ENCODE peak calls at places on chromosomes 13 and 19, in eight cellular contexts. U, O, W, Q, E, J, R and A are unnamed samples.

GRCh38 chr19:47049307-47049700 is 880 bp upstream of the TMEM160 start:
- DNase-seq in U (no peak), O (no peak), W (no peak), Q (peak), E (no peak), J (no peak), R (no peak), A (no peak)

GRCh38 chr13:50650936-50651638 is 192.4 kb downstream of the DLEU7 start:
- DNase-seq in U (no peak), O (no peak), W (no peak), Q (no peak), E (no peak), J (no peak), R (no peak), A (no peak)

GRCh38 chr13:98454389-98454881 is 122.5 kb downstream of the STK24 start:
- DNase-seq in U (no peak), O (no peak), W (no peak), Q (no peak), E (peak), J (no peak), R (no peak), A (no peak)

GRCh38 chr19:8401981-8402411 is 11.1 kb upstream of the MARCHF2 start:
- DNase-seq in U (no peak), O (no peak), W (no peak), Q (no peak), E (no peak), J (no peak), R (no peak), A (no peak)

GRCh38 chr19:15453091-15453498 is 3.3 kb upstream of the WIZ start:
- DNase-seq in U (no peak), O (no peak), W (no peak), Q (peak), E (peak), J (no peak), R (no peak), A (no peak)

GRCh38 chr13:29754486-29754806 is 96.0 kb downstream of the UBL3 start:
- DNase-seq in U (no peak), O (no peak), W (no peak), Q (peak), E (no peak), J (no peak), R (no peak), A (no peak)

GRCh38 chr13:90493667-90494066 is 853.8 kb upstream of the MIR17HG start:
- DNase-seq in U (no peak), O (no peak), W (no peak), Q (no peak), E (no peak), J (no peak), R (no peak), A (no peak)

GRCh38 chr13:99995503-99996176 is 14.1 kb downstream of the ZIC2 start:
- DNase-seq in U (no peak), O (no peak), W (no peak), Q (peak), E (no peak), J (no peak), R (no peak), A (no peak)

GRCh38 chr19:27867981-27868380 is 1345.0 kb downstream of the UQCRFS1 start:
- DNase-seq in U (no peak), O (no peak), W (no peak), Q (no peak), E (no peak), J (no peak), R (no peak), A (no peak)

GRCh38 chr19:45150731-45151725 is 9.8 kb downstream of the NKPD1 start:
- DNase-seq in U (no peak), O (no peak), W (no peak), Q (no peak), E (no peak), J (no peak), R (no peak), A (no peak)

GRCh38 chr19:45151821-45152503 is 8.8 kb downstream of the NKPD1 start:
- DNase-seq in U (no peak), O (no peak), W (no peak), Q (peak), E (no peak), J (no peak), R (no peak), A (no peak)

GRCh38 chr19:45154064-45154827 is 6.5 kb downstream of the NKPD1 start:
- DNase-seq in U (no peak), O (no peak), W (no peak), Q (no peak), E (peak), J (peak), R (no peak), A (no peak)

GRCh38 chr19:45153339-45154063 is 7.3 kb downstream of the NKPD1 start:
- DNase-seq in U (no peak), O (peak), W (peak), Q (peak), E (peak), J (no peak), R (peak), A (no peak)

DNA sequence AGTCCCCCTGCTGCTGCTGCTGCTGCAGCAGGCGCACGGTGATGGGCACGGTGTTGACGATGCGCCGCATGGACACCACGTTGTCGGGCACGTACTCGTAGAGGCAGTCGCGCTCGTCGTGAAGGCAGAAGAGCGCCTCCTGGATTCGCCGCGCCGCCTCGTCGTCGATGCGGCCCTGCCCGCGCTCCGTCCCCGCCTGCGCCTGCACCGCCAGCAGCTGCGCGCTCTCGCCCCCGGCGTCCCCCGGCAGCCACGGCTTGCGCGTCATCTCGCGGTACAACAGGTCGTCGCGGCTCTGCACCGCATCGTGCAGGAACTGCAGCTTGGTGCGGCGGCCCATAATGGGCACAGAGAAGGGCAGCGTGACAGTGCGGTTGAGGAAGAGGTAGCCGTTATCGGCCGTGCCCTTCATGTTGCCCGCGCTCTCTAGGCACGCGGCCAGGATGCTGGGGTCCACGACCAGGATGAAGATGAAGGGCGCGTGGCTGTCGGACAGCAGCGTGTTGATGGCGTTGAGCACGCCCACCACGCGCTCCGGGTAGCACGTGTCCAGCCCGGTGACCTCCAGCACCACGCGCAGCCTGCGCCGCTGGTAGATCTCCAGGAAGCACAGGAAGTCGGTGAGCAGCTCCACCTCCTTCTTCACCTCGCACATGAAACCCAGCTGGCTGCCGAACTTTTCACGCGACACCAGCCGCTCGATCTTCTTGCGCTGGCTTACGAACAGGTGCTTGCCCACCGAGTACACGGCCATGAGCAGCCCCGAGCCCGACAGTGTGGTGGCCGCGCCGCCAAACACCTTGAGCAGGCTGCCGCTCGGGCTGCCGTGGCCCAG is 8.1 kb downstream of the NKPD1 start:
- DNase-seq in U (no peak), O (peak), W (peak), Q (peak), E (peak), J (no peak), R (peak), A (peak)
- TF ChIP-seq CTCF in U (no peak), O (no peak), W (no peak), Q (peak), E (no peak), J (no peak), R (no peak), A (no peak)

DNA sequence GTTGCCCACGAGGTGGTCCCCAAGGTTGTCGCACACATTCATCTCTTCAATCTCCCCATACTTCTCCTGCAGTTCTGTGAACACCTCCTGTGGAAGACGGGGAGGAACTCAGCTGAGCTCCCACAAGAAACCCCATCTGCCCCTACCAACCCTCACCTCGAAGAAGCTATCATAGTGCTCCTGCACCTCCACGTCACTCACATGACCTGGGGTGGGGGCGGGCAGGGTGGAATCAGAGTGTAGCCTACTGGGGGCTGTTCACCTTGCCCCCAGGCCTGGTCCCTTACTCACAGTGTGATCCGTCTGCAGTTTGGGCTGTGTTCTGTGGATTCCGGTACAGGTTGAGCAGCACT is 907 bp downstream of the U2AF1L4 start:
- DNase-seq in U (no peak), O (no peak), W (no peak), Q (no peak), E (no peak), J (no peak), R (no peak), A (no peak)
- H3K27ac ChIP-seq in U (peak), O (peak), W (peak), Q (no peak), E (peak), J (no peak), R (peak), A (peak)

GRCh38 chr13:44231786-44232516 is 141.7 kb upstream of the SERP2 start:
- DNase-seq in U (peak), O (no peak), W (no peak), Q (peak), E (no peak), J (no peak), R (peak), A (no peak)
- TF ChIP-seq CTCF in U (no peak), O (no peak), W (no peak), Q (peak), E (no peak), J (no peak), R (no peak), A (no peak)

GRCh38 chr13:73140804-73141203 is 82.0 kb downstream of the KLF5 start:
- DNase-seq in U (no peak), O (no peak), W (no peak), Q (no peak), E (no peak), J (no peak), R (peak), A (no peak)

GRCh38 chr13:73141292-73141771 is 82.5 kb downstream of the KLF5 start:
- DNase-seq in U (no peak), O (no peak), W (no peak), Q (no peak), E (no peak), J (no peak), R (peak), A (no peak)

GRCh38 chr13:73138967-73139491 is 80.2 kb downstream of the KLF5 start:
- DNase-seq in U (no peak), O (no peak), W (no peak), Q (no peak), E (no peak), J (no peak), R (peak), A (no peak)

GRCh38 chr13:73136776-73137175 is 78.0 kb downstream of the KLF5 start:
- DNase-seq in U (no peak), O (no peak), W (no peak), Q (no peak), E (no peak), J (no peak), R (no peak), A (no peak)

GRCh38 chr13:73138276-73138950 is 79.6 kb downstream of the KLF5 start:
- DNase-seq in U (peak), O (no peak), W (no peak), Q (no peak), E (no peak), J (no peak), R (peak), A (no peak)
- H3K27ac ChIP-seq in U (no peak), O (no peak), W (no peak), Q (no peak), E (no peak), J (no peak), R (peak), A (no peak)

GRCh38 chr19:33214621-33215020 is 11.0 kb downstream of the SLC7A10 start:
- DNase-seq in U (no peak), O (no peak), W (no peak), Q (peak), E (no peak), J (peak), R (no peak), A (peak)
- TF ChIP-seq CTCF in U (no peak), O (no peak), W (no peak), Q (peak), E (no peak), J (peak), R (no peak), A (peak)

DNA sequence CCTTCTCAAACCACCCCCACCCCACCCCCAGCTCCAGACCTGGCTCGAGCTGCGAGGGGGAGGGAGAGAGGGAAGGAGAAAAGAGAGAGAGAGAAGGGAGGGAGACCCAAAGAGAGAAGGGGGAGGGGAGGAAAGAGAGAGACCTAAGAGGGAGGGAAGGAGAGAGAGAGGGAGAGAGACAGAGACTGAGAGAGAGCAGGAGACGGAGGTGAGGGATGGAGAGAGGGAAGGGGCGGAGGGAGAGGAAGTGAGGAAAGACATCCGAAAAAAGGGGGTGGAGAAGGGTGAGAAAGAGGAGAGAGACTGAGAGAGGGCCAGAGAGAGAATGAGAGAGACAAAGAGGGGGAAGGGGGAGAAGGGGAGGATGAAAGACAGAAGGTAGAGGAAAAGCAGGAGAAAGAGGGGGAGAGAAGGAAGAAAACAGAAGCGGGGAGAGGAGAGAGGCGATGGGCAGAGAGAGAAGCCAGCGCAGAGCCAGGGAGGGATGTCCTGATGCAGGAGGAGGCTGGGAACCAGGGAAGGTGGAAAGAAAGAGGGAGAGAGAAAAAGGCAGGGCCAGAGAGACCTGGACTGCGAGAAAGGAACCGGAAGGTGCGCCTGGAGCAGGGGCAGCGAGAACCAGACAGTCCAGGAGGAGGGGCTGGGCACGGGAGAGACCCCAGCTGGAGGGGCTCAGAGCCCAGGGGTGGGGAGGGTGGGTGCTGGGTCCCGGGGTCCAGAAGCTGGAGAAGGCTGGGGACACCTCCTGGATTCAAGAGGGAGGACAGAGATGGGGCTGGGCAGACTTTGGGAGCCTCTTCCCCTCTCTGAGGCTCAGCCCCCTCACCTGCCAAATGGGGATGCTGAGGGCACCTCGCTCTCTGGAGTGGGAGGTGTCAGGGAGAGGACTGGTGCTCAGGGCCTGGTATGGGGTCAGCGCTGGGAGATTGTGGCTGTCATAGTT is 1.7 kb upstream of the SPACA6 start:
- DNase-seq in U (no peak), O (no peak), W (no peak), Q (peak), E (peak), J (no peak), R (no peak), A (peak)
- H3K27ac ChIP-seq in U (peak), O (peak), W (peak), Q (peak), E (peak), J (peak), R (peak), A (peak)

GRCh38 chr19:2611483-2612464 is 90.7 kb downstream of the GNG7 start:
- DNase-seq in U (no peak), O (no peak), W (no peak), Q (no peak), E (no peak), J (no peak), R (no peak), A (no peak)
- TF ChIP-seq CTCF in U (peak), O (peak), W (peak), Q (no peak), E (no peak), J (peak), R (no peak), A (no peak)